ENCODE peak calls at places on chromosomes 6 and 20, in six cellular contexts. L is HCT116, N is A549, P is SK-N-SH, G is K562, D is endothelial cell of umbilical vein. E is an unnamed sample.

GRCh38 chr6:79775222-79775621 is 144.1 kb downstream of the SH3BGRL2 start:
- DNase-seq in P (no peak), D (no peak), N (no peak), L (no peak), G (no peak), E (no peak)

GRCh38 chr6:152695317-152696043 is 2.2 kb upstream of the MYCT1 start:
- DNase-seq in D (peak; percentile 85), G (no peak), L (no peak), N (no peak), P (no peak), E (no peak)

GRCh38 chr6:111972714-111973678 is 80.9 kb upstream of the CCN6 start:
- DNase-seq in P (peak; percentile 36), L (no peak), N (peak; percentile 19), G (no peak), D (peak; percentile 90), E (peak; percentile 68)

GRCh38 chr6:37845026-37845911 is 25.7 kb downstream of the ZFAND3 start:
- DNase-seq in L (no peak), N (no peak), G (no peak), P (no peak), D (no peak), E (no peak)

GRCh38 chr20:24875078-24875477 is 74.0 kb upstream of the CST7 start:
- DNase-seq in P (no peak), L (no peak), N (no peak), G (no peak), D (no peak), E (no peak)

GRCh38 chr6:106273087-106273486 is 52.5 kb downstream of the ATG5 start:
- DNase-seq in L (no peak), P (no peak), D (no peak), N (no peak), G (no peak), E (no peak)

GRCh38 chr6:88574666-88575065 is 388.8 kb downstream of the RNGTT start:
- DNase-seq in D (no peak), P (no peak), G (no peak), N (no peak), L (no peak), E (no peak)

GRCh38 chr20:35021063-35021462 is 65.4 kb downstream of the MYH7B start:
- DNase-seq in P (no peak), L (no peak), N (no peak), G (no peak), D (peak; percentile 77), E (no peak)

GRCh38 chr6:26392932-26393636 is 9.0 kb upstream of the BTN3A1 start:
- DNase-seq in N (no peak), D (no peak), L (no peak), G (peak; percentile 31), P (peak; percentile 27), E (no peak)

GRCh38 chr6:3616565-3617176 is 134.8 kb downstream of the PXDC1 start:
- DNase-seq in G (no peak), D (no peak), N (no peak), L (no peak), P (no peak), E (no peak)

GRCh38 chr6:3340891-3341290 is 82.1 kb downstream of the PSMG4 start:
- DNase-seq in N (no peak), D (no peak), G (no peak), L (no peak), P (no peak), E (no peak)

GRCh38 chr6:157877149-157877548 is 54.1 kb downstream of the SNX9 start:
- DNase-seq in D (no peak), G (no peak), N (no peak), P (no peak), L (no peak), E (no peak)

GRCh38 chr6:152096863-152097496 is 289.5 kb downstream of the ESR1 start:
- DNase-seq in N (peak; percentile 4), L (no peak), D (peak; percentile 71), G (no peak), P (no peak), E (no peak)

DNA sequence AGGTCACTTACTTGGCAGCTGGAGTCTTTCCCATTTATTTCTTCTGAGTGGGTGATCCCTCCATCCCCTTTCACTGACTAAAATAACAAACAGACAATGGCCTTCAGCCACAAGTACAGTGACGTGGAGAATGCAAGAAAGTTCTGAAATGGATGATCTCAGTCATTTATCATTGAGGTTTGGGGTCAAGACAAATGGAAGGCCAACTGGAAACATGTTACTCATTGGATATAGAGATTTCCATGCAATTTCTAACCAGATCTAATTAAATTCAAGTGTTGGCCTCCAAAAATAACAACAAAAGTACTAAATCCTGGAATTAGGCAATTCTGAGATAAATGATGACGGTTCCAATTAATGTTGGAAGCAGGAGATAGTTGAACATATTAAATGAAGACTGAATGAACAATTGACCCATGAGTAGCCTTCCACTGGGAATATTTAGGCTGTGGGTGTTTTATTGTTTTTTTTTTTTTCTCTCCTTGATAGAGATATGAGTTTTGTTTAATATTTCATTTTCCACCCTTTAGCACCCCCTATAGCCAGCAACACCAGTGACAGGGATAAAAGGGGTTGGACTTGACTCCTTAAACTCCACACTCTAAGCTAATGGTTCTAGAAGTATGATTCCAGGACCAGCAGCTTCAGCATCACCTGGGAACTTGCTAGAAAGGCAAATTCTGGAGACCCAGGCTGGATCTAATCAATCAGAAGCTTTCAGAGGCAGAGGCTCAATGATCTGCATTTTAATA is 112.8 kb downstream of the BCAS1 start:
- DNase-seq in G (no peak), L (no peak), D (peak; percentile 16), N (no peak), P (no peak), E (no peak)
- TF ChIP-seq CTCF in G (peak; percentile 7), L (peak; percentile 52), D (peak; percentile 11), N (no peak), P (peak; percentile 47), E (peak; percentile 27)

GRCh38 chr6:169529931-169530761 is 171.7 kb downstream of the WDR27 start:
- DNase-seq in D (no peak), G (no peak), N (peak; percentile 39), P (no peak), L (no peak), E (peak; percentile 14)
- H3K4me3 ChIP-seq in D (no peak overlapping the region), G (no peak overlapping the region), N (no peak overlapping the region), P (no peak overlapping the region), L (no peak overlapping the region), E (no peak overlapping the region)

DNA sequence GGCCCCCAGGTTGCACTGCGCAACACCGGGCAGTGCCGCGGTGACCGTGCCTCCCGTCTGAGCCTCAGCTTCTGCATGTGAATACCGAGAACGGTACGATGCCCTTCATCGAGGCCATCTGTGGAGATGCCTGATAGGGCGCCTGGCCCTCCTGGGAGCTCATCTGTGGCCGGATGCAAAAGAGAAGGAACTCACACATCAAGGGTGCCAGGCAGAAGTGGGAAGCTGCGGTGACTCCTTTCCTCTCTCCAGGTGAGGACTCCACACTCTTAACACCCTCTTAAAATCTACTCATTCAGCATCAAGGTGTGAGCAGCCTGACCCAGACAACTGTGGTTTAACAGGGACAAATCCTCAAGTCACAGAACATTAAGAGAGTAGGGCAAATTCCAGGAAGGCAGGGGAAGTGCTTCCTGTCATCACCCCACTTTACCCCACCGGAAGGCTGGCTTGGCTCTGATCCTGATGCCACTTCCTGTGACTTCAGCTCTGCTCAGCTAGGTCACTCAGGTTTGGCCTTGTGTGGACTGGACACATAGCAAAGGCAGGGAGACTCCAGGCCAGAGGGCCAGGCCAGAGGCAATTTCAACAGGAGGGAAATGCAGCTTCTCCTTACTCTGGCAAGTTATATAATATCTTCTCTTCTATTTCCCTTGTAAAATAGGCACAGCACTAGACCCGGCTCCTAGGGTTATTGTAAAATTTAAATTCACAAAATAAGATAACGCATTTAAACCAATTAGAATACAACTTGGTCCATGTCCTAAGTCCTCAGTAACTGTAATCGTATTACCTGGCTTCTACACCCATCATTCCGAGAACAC is 69.4 kb downstream of the CPNE5 start:
- DNase-seq in G (no peak), L (no peak), P (no peak), D (peak; percentile 37), N (no peak), E (peak; percentile 42)
- TF ChIP-seq MAX in G (no peak), L (no peak), P (no peak), D (no peak), N (no peak), E (peak; percentile 63)

GRCh38 chr6:137919837-137920304 is 52.8 kb downstream of the TNFAIP3 start:
- DNase-seq in G (peak; percentile 71), L (no peak), N (no peak), P (no peak), D (peak; percentile 77), E (no peak)

GRCh38 chr6:137919512-137919823 is 52.4 kb downstream of the TNFAIP3 start:
- DNase-seq in L (no peak), P (no peak), N (no peak), D (no peak), G (no peak), E (no peak)

GRCh38 chr6:137920331-137920730 is 53.3 kb downstream of the TNFAIP3 start:
- DNase-seq in G (no peak), P (no peak), D (no peak), L (no peak), N (no peak), E (no peak)

GRCh38 chr6:137923866-137924616 is 57.0 kb downstream of the TNFAIP3 start:
- DNase-seq in D (no peak), N (no peak), L (no peak), P (no peak), G (no peak), E (peak; percentile 51)

DNA sequence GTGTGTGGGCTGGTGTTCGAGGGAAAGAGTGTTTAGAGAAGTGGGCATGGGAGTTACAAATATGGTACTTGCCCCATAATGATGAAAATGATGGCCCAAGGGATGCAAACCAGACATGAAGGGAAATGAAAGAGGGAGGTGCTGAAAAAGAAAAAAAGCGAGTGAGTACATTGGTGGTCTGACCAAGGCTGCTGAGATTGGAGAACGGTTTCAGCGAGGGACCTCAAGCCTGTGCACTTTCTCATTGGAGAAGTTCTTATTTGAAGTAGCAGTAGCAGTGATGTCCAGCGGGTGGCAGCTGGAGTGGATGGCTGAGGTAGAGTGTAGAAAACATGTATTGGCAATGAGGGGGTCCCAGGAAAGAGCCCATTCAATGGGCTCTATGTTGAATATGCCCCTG is 54.8 kb downstream of the TNFAIP3 start:
- DNase-seq in G (no peak), L (no peak), P (no peak), D (no peak), N (no peak), E (peak; percentile 54)
- TF ChIP-seq CTCF in G (peak; percentile 41), L (peak; percentile 50), P (no peak), D (no peak), N (no peak), E (peak; percentile 48)

GRCh38 chr6:134176283-134176975 is 124.0 kb upstream of the SLC2A12 start:
- DNase-seq in L (no peak), G (no peak), D (peak; percentile 62), N (no peak), P (peak; percentile 56), E (peak; percentile 16)
- H3K4me3 ChIP-seq in L (no peak overlapping the region), G (no peak overlapping the region), D (no peak overlapping the region), N (peak overlapping the region; percentile 81), P (peak overlapping the region; percentile 78), E (no peak overlapping the region)

GRCh38 chr20:50918403-50918802 is 12.8 kb downstream of the ADNP start:
- DNase-seq in G (no peak), D (no peak), P (no peak), N (no peak), L (no peak), E (no peak)
- TF ChIP-seq MAX in G (no peak), D (no peak), P (no peak), N (no peak), L (no peak), E (no peak)